ENCODE peak calls at places on chromosomes 3 and 15, in eight cellular contexts. G is stimulated activated CD8-positive, alpha-beta memory T cell treated with anti-CD3 and anti-CD28 coated beads, Interleukin-7, amount 100 ng/mL, for 48 hours; V is T-helper 1 cell; E is kidney glomerular epithelial cell; O is NCI-H1105; N is RCC 7860; B is activated CD4-positive, alpha-beta T cell treated with anti-CD3 and anti-CD28 coated beads, Interleukin-2, amount 50 U/mL, for 1 hour; S is heart left ventricle. R is an unnamed sample.

GRCh38 chr3:101204246-101204645 is 116.1 kb downstream of the IMPG2 start:
- DNase-seq in B (no peak), O (no peak), S (no peak), N (no peak), G (no peak), E (no peak), V (no peak), R (no peak)

GRCh38 chr3:142622447-142622846 is 26.3 kb downstream of the PLS1 start:
- DNase-seq in O (no peak), V (no peak), E (no peak), G (no peak), B (no peak), S (no peak), N (no peak), R (no peak)

GRCh38 chr15:88258021-88258641 is 1.6 kb upstream of the NTRK3 start:
- DNase-seq in E (no peak), N (peak), S (peak), O (peak), G (no peak), V (no peak), B (no peak), R (no peak)

GRCh38 chr3:107892960-107893359 is 197.9 kb downstream of the CD47 start:
- DNase-seq in B (no peak), G (no peak), S (no peak), E (no peak), O (no peak), V (no peak), N (no peak), R (no peak)

GRCh38 chr3:160999268-160999667 is 105.9 kb downstream of the B3GALNT1 start:
- DNase-seq in B (no peak), O (no peak), G (no peak), S (no peak), N (no peak), V (no peak), E (no peak), R (no peak)

GRCh38 chr3:15606434-15606891 is 4.9 kb downstream of the BTD start:
- DNase-seq in G (no peak), S (no peak), V (no peak), N (peak), E (peak), B (no peak), O (no peak), R (no peak)

GRCh38 chr3:143188881-143189280 is 69.3 kb downstream of the CHST2 start:
- DNase-seq in S (no peak), V (no peak), G (no peak), O (no peak), N (no peak), B (no peak), E (no peak), R (no peak)

GRCh38 chr15:62472616-62473299 is 307.7 kb upstream of the C2CD4B start:
- DNase-seq in S (peak), E (no peak), N (peak), V (no peak), O (no peak), B (no peak), G (no peak), R (no peak)

GRCh38 chr3:125059488-125060245 is 3.9 kb upstream of the HEG1 start:
- DNase-seq in E (no peak), B (no peak), O (no peak), N (no peak), V (no peak), S (no peak), G (no peak), R (no peak)

GRCh38 chr15:74314897-74315438 is 52.5 kb downstream of the CYP11A1 start:
- DNase-seq in O (no peak), S (peak), G (no peak), V (no peak), E (no peak), N (peak), B (peak), R (no peak)

GRCh38 chr3:141844108-141844507 is 32.3 kb upstream of the ATP1B3 start:
- DNase-seq in S (no peak), O (no peak), N (no peak), G (no peak), V (no peak), E (no peak), B (no peak), R (no peak)

GRCh38 chr15:51727141-51727897 is 10.1 kb downstream of the LYSMD2 start:
- DNase-seq in N (peak), V (no peak), G (no peak), B (no peak), O (no peak), S (no peak), E (no peak), R (no peak)

GRCh38 chr15:52524223-52525136 is 4.2 kb downstream of the MYO5A start:
- DNase-seq in G (no peak), O (no peak), E (no peak), B (no peak), S (no peak), N (no peak), V (no peak), R (no peak)

GRCh38 chr3:66803706-66804496 is 194.2 kb upstream of the KBTBD8 start:
- DNase-seq in S (no peak), G (no peak), O (no peak), E (no peak), B (no peak), N (no peak), V (no peak), R (no peak)

GRCh38 chr3:112126501-112126900 is 6.5 kb downstream of the GCSAM start:
- DNase-seq in V (no peak), E (peak), O (no peak), N (no peak), B (no peak), G (no peak), S (no peak), R (no peak)

GRCh38 chr3:157073810-157074209 is 86.1 kb downstream of the CCNL1 start:
- DNase-seq in O (no peak), S (no peak), E (no peak), B (no peak), V (no peak), G (no peak), N (no peak), R (no peak)

GRCh38 chr15:31358957-31359721 is 32.5 kb downstream of the KLF13 start:
- DNase-seq in O (no peak), G (no peak), S (no peak), N (no peak), V (no peak), E (no peak), B (no peak), R (no peak)

GRCh38 chr3:149977391-149977790 is 6.7 kb upstream of the PFN2 start:
- DNase-seq in B (no peak), N (no peak), O (no peak), S (no peak), G (no peak), E (no peak), V (no peak), R (no peak)

GRCh38 chr3:12751548-12751947 is 7.5 kb downstream of the TMEM40 start:
- DNase-seq in S (no peak), V (no peak), N (peak), B (no peak), E (peak), O (no peak), G (no peak), R (no peak)

GRCh38 chr3:88057650-88058321 is 1.0 kb downstream of the CGGBP1 start:
- DNase-seq in G (no peak), O (no peak), B (no peak), V (no peak), S (no peak), N (no peak), E (no peak), R (no peak)

GRCh38 chr3:48140284-48140683 is 47.9 kb downstream of the CDC25A start:
- DNase-seq in E (no peak), O (no peak), N (no peak), V (no peak), B (no peak), G (no peak), S (no peak), R (no peak)

GRCh38 chr3:160671231-160671630 is 5.7 kb upstream of the ARL14 start:
- DNase-seq in G (no peak), B (no peak), S (no peak), N (no peak), E (no peak), V (no peak), O (no peak), R (no peak)

GRCh38 chr3:106161236-106161635 is 292.4 kb upstream of the CBLB start:
- DNase-seq in G (no peak), N (no peak), O (no peak), S (no peak), B (no peak), E (no peak), V (no peak), R (no peak)

GRCh38 chr15:90049030-90049429 is 47.9 kb downstream of the ZNF710 start:
- DNase-seq in O (no peak), N (no peak), E (no peak), G (no peak), B (no peak), V (no peak), S (no peak), R (peak)

GRCh38 chr3:71584216-71585061 is 911 bp upstream of the FOXP1 start:
- DNase-seq in N (peak), S (peak), O (no peak), E (peak), V (peak), B (peak), G (no peak), R (peak)

R was measured in CD4-positive, alpha-beta memory T cell.